ENCODE peak calls at places on chromosomes 2 and 18, in four cellular contexts. W is testis, Q is breast epithelium, H is sigmoid colon. S is an unnamed sample.

GRCh38 chr2:101983486-101983885 is 8.3 kb upstream of the IL1R2 start:
- DNase-seq in W (peak; percentile 43), Q (no peak), H (no peak), S (no peak)

GRCh38 chr2:205270689-205271088 is 411.6 kb upstream of the NRP2 start:
- DNase-seq in W (peak; percentile 31), Q (no peak), H (no peak), S (no peak)

GRCh38 chr18:62249478-62250097 is 62.5 kb downstream of the RELCH start:
- DNase-seq in W (peak; percentile 93), Q (peak; percentile 64), H (peak; percentile 71), S (peak; percentile 44)

GRCh38 chr2:69643602-69644505 is at the start of gene AAK1:
- DNase-seq in W (peak; percentile 94), Q (peak; percentile 87), H (peak; percentile 93), S (peak; percentile 94)

GRCh38 chr2:145851730-145852129 is 1331.8 kb upstream of the ZEB2 start:
- DNase-seq in W (no peak), Q (no peak), H (no peak), S (no peak)

GRCh38 chr2:54859997-54860701 is 136.7 kb downstream of the EML6 start:
- DNase-seq in W (no peak), Q (no peak), H (no peak), S (no peak)

GRCh38 chr2:155021591-155021990 is 323.1 kb downstream of the KCNJ3 start:
- DNase-seq in W (no peak), Q (no peak), H (no peak), S (no peak)

GRCh38 chr2:18398833-18399232 is 161.6 kb downstream of the RDH14 start:
- DNase-seq in W (no peak), Q (no peak), H (peak; percentile 71), S (no peak)

GRCh38 chr2:207692206-207693065 is 19.0 kb upstream of the CCNYL1 start:
- DNase-seq in W (peak; percentile 60), Q (no peak), H (no peak), S (no peak)

GRCh38 chr2:140526575-140526974 is 1604.2 kb downstream of the LRP1B start:
- DNase-seq in W (no peak), Q (no peak), H (no peak), S (no peak)

GRCh38 chr2:163592954-163593622 is 142.7 kb downstream of the FIGN start:
- DNase-seq in W (no peak), Q (no peak), H (no peak), S (no peak)

GRCh38 chr2:190497428-190497827 is 37.1 kb downstream of the NEMP2 start:
- DNase-seq in W (no peak), Q (no peak), H (no peak), S (no peak)

GRCh38 chr2:166361351-166362153 is 14.2 kb downstream of the SCN9A start:
- DNase-seq in W (no peak), Q (no peak), H (no peak), S (no peak)

GRCh38 chr2:29073913-29074312 is 410 bp downstream of the PCARE start:
- DNase-seq in W (no peak), Q (no peak), H (no peak), S (no peak)

GRCh38 chr2:175037941-175038340 is 32.8 kb upstream of the CHN1 start:
- DNase-seq in W (no peak), Q (no peak), H (no peak), S (no peak)

GRCh38 chr18:55138401-55138800 is 179.1 kb upstream of the CCDC68 start:
- DNase-seq in W (no peak), Q (no peak), H (no peak), S (no peak)

GRCh38 chr2:159737917-159738296 is 25.6 kb downstream of the MARCHF7 start:
- DNase-seq in W (no peak), Q (no peak), H (no peak), S (peak; percentile 38)

GRCh38 chr18:9856097-9856496 is 29.7 kb upstream of the TXNDC2 start:
- DNase-seq in W (no peak), Q (no peak), H (no peak), S (no peak)

GRCh38 chr2:126239560-126239959 is 416.4 kb upstream of the GYPC start:
- DNase-seq in W (no peak), Q (no peak), H (no peak), S (no peak)

GRCh38 chr2:127094509-127095366 is 12.2 kb downstream of the BIN1 start:
- DNase-seq in W (peak; percentile 80), Q (no peak), H (peak; percentile 79), S (peak; percentile 69)

GRCh38 chr18:49723648-49724180 is 89.6 kb downstream of the ACAA2 start:
- DNase-seq in W (peak; percentile 55), Q (no peak), H (no peak), S (no peak)

GRCh38 chr2:102619414-102620319 is at the start of gene SLC9A2:
- DNase-seq in W (peak; percentile 39), Q (no peak), H (no peak), S (no peak)

GRCh38 chr2:120454993-120455789 is 109.3 kb downstream of the INHBB start:
- DNase-seq in W (no peak), Q (no peak), H (no peak), S (no peak)

GRCh38 chr2:201261471-201261870 is 1.1 kb downstream of the CASP8 start:
- DNase-seq in W (no peak), Q (no peak), H (no peak), S (no peak)

GRCh38 chr2:202703091-202703490 is 68.3 kb downstream of the FAM117B start:
- DNase-seq in W (no peak), Q (no peak), H (no peak), S (no peak)

GRCh38 chr18:51578403-51578980 is 381.0 kb upstream of the MEX3C start:
- DNase-seq in W (no peak), Q (no peak), H (no peak), S (no peak)

GRCh38 chr2:219689676-219690628 is 62.5 kb downstream of the SLC4A3 start:
- DNase-seq in W (peak; percentile 75), Q (no peak), H (no peak), S (peak; percentile 31)

GRCh38 chr2:63721082-63721424 is 120.6 kb upstream of the UGP2 start:
- DNase-seq in W (no peak), Q (no peak), H (no peak), S (no peak)

GRCh38 chr18:1680108-1680507 is 775.4 kb downstream of the ADCYAP1 start:
- DNase-seq in W (no peak), Q (no peak), H (no peak), S (no peak)

GRCh38 chr2:161032635-161033034 is 127.6 kb upstream of the TANK start:
- DNase-seq in W (no peak), Q (no peak), H (no peak), S (no peak)

GRCh38 chr2:5203356-5203755 is 488.8 kb upstream of the SOX11 start:
- DNase-seq in W (no peak), Q (no peak), H (no peak), S (no peak)

GRCh38 chr2:111133603-111134002 is 12.9 kb downstream of the BCL2L11 start:
- DNase-seq in W (no peak), Q (no peak), H (no peak), S (no peak)

GRCh38 chr2:111138834-111139233 is 18.1 kb downstream of the BCL2L11 start:
- DNase-seq in W (no peak), Q (no peak), H (no peak), S (no peak)

GRCh38 chr2:111135237-111135909 is 14.7 kb downstream of the BCL2L11 start:
- DNase-seq in W (no peak), Q (no peak), H (no peak), S (no peak)

GRCh38 chr2:111135910-111136297 is 15.2 kb downstream of the BCL2L11 start:
- DNase-seq in W (no peak), Q (no peak), H (no peak), S (peak; percentile 25)

DNA sequence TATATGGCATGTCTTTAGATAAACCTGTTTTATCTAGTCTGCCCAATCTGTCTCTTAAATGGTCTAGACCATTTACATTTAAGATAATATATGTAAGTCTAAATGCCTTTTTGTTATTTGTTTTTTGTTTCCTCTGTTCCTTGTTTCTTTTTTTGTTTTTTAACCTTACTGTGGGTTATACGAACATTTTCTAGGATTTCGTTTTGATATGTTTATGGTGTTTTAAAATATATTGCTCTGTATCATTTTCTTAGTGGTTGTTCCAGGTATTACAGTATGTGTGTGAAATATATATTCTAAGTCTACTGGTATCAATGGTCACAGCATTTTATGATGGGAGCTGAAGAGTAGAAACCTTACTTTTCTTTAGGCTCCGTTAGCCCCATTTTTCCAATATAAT is 13.4 kb downstream of the BCL2L11 start:
- DNase-seq in W (no peak), Q (no peak), H (no peak), S (no peak)
- H3K27ac ChIP-seq in W (no peak overlapping the region), Q (no peak overlapping the region), H (no peak overlapping the region), S (no peak overlapping the region)

DNA sequence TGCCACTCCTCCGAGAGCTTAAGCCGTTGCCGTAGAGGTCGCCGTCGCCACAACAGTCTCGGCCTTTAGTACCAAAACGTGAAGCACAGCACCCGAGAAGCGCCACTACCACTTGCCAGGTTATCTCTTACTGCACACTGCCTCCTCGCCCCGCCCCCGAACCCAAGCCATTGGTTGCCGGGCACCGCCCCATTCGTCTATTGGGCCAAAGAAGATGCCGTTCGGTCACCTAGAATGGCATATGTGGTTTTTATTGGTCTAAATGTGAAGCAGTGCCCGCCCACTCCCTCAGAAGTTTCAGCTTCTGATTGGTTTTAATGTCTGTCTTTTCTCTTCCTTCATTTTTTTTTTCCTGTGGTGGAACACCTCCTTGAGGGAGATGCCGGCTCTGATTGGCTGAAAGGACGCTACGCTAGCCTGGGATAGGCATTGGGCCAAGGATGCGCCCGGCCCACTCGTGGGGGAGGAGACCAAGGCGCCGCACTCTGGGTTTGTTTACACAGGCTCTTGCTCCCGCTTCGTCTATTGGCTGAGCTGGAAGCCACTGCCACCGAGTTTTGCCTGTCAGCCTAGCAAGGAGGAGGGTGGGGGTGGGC is at the start of gene PAIP2B:
- DNase-seq in W (peak; percentile 99), Q (peak; percentile 97), H (peak; percentile 100), S (peak; percentile 99)
- TF ChIP-seq POLR2A in W (no peak), Q (peak; percentile 52), H (peak; percentile 66), S (peak; percentile 76)

DNA sequence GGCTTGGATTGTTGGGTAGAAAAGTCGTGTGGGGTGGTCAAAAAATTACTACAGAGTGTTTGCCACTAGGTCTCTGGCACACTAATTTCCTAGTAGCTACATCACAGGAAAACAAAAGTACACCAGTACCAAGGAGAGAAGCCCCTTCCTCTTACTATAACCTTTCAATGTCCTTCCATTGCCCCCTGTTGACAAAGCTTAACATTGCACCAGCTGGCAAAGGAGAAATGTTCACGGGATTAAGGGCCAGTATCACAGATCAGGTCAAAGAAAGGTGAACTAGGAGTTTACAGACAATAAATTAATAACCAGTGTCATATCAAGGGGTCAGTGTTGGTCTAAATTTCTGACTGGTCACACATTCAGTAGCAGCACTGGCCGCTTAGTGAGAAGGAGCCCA is 1139.6 kb upstream of the FAM98A start:
- DNase-seq in W (no peak), Q (no peak), H (no peak), S (no peak)
- TF ChIP-seq CTCF in W (no peak), Q (no peak), H (no peak), S (no peak)

DNA sequence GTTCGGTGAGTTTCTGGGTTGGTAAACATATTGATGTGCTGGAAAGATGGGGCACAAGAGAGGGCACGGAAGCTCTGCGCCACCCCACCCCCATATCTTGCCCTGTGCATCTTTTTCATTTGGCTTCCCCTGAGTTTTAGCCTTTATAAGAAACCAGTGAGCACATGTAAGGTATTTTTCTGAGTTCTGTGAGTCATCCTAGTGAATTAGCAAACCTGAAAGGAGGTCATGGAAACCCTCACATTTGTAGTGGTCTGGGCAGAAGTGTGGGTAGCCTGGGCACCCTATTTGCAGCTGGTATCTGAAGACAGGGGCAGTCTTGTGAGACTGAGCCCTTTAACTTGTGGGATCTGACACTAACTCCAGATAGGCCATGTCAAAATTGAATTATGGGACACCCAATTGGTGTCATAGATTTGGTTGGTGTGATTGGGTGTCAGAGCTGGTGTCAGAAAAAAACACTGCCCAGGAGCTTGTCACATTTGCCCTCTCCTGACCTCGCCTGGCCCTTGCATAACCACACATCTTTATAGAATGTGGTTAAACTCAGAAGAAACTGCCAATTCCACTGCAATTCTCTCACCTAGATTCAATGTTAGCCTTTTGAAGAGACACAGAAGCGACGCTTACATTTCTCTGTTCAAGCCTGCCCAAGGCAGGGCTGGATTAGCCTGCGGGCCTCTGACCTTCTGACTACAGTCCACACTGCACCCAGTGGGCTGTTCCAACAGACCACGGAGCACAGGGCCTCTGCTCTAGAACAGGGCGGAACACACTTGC is 12.0 kb upstream of the GALM start:
- DNase-seq in W (no peak), Q (peak; percentile 34), H (no peak), S (no peak)
- H3K27ac ChIP-seq in W (no peak overlapping the region), Q (no peak overlapping the region), H (no peak overlapping the region), S (no peak overlapping the region)

S was measured in heart left ventricle.